ENCODE peak calls at places on chromosomes 3 and 15, in four cellular contexts. K, Z, V and U are unnamed samples.

GRCh38 chr15:39969871-39970270 is 36.0 kb downstream of the EIF2AK4 start:
- DNase-seq in K (no peak), V (no peak), Z (peak), U (no peak)

GRCh38 chr3:87359807-87360206 is 83.4 kb upstream of the POU1F1 start:
- DNase-seq in Z (no peak), K (no peak), V (no peak), U (no peak)

GRCh38 chr3:40853474-40853873 is 328.7 kb downstream of the ZNF621 start:
- DNase-seq in K (no peak), Z (no peak), V (no peak), U (no peak)

GRCh38 chr15:52254331-52254730 is 41.3 kb downstream of the MYO5C start:
- DNase-seq in V (no peak), Z (no peak), K (no peak), U (no peak)

GRCh38 chr3:11078826-11079520 is 75.3 kb upstream of the HRH1 start:
- DNase-seq in V (peak), Z (no peak), K (no peak), U (no peak)

GRCh38 chr3:158723991-158724390 is 8.3 kb downstream of the RARRES1 start:
- DNase-seq in K (no peak), V (no peak), Z (no peak), U (no peak)

GRCh38 chr3:135056733-135057310 is 261.8 kb downstream of the EPHB1 start:
- DNase-seq in K (no peak), V (no peak), Z (no peak), U (no peak)

GRCh38 chr3:48088056-48088748 is 72.0 kb upstream of the MAP4 start:
- DNase-seq in V (peak), Z (peak), K (no peak), U (no peak)

GRCh38 chr15:41281236-41281635 is 50.2 kb downstream of the CHP1 start:
- DNase-seq in K (peak), Z (no peak), V (no peak), U (peak)

GRCh38 chr3:190443257-190443656 is 6.4 kb downstream of the TMEM207 start:
- DNase-seq in Z (no peak), V (peak), K (peak), U (no peak)

GRCh38 chr3:51388286-51389029 is 2.6 kb upstream of the RBM15B start:
- DNase-seq in V (no peak), Z (no peak), K (peak), U (no peak)

GRCh38 chr3:110521019-110521418 is 550.6 kb upstream of the NECTIN3 start:
- DNase-seq in K (no peak), V (no peak), Z (no peak), U (no peak)

GRCh38 chr15:32641517-32642059 is at the start of gene SCG5:
- DNase-seq in K (no peak), V (no peak), Z (no peak), U (no peak)

GRCh38 chr15:80915462-80915861 is 74.2 kb downstream of the MESD start:
- DNase-seq in Z (no peak), V (no peak), K (no peak), U (no peak)

GRCh38 chr3:171867976-171868375 is 24.8 kb downstream of the TMEM212 start:
- DNase-seq in K (no peak), V (peak), Z (no peak), U (no peak)

GRCh38 chr3:27632431-27633223 is 89.5 kb downstream of the EOMES start:
- DNase-seq in Z (peak), K (peak), V (no peak), U (no peak)

GRCh38 chr3:37922721-37923575 is 61.3 kb downstream of the CTDSPL start:
- DNase-seq in K (no peak), V (no peak), Z (no peak), U (no peak)

GRCh38 chr15:96327155-96327741 is 3.3 kb upstream of the NR2F2 start:
- DNase-seq in Z (no peak), K (peak), V (peak), U (no peak)

GRCh38 chr15:26805470-26805869 is 32.6 kb upstream of the GABRB3 start:
- DNase-seq in V (no peak), K (no peak), Z (no peak), U (no peak)

GRCh38 chr15:63234479-63234878 is 42.9 kb upstream of the APH1B start:
- DNase-seq in K (no peak), Z (peak), V (no peak), U (no peak)

GRCh38 chr3:130537609-130538304 is 20.8 kb downstream of the COL6A6 start:
- DNase-seq in Z (no peak), K (no peak), V (no peak), U (no peak)

GRCh38 chr3:150372320-150373118 is 35.6 kb upstream of the TSC22D2 start:
- DNase-seq in V (no peak), Z (no peak), K (peak), U (no peak)

GRCh38 chr3:129005526-129006303 is 4.6 kb downstream of the EFCC1 start:
- DNase-seq in V (no peak), Z (no peak), K (peak), U (no peak)

GRCh38 chr3:186255703-186256331 is 106.2 kb downstream of the DGKG start:
- DNase-seq in K (no peak), Z (no peak), V (peak), U (no peak)

GRCh38 chr3:67875338-67875737 is 220.9 kb upstream of the SUCLG2 start:
- DNase-seq in V (no peak), Z (no peak), K (peak), U (no peak)

GRCh38 chr3:45035441-45036301 is 9.6 kb downstream of the CLEC3B start:
- DNase-seq in V (no peak), K (no peak), Z (peak), U (no peak)

GRCh38 chr3:53806182-53807116 is 39.8 kb downstream of the CHDH start:
- DNase-seq in V (no peak), Z (peak), K (peak), U (no peak)

GRCh38 chr15:38283010-38283409 is 30.4 kb downstream of the SPRED1 start:
- DNase-seq in K (no peak), Z (no peak), V (no peak), U (no peak)

GRCh38 chr3:13494463-13495350 is 14.6 kb downstream of the HDAC11 start:
- DNase-seq in K (no peak), V (no peak), Z (no peak), U (no peak)

GRCh38 chr3:195539479-195539878 is 3.6 kb downstream of the PPP1R2 start:
- DNase-seq in Z (no peak), K (no peak), V (no peak), U (no peak)

GRCh38 chr3:57942872-57943283 is 65.3 kb upstream of the FLNB start:
- DNase-seq in V (no peak), K (no peak), Z (peak), U (no peak)

GRCh38 chr3:51539291-51539891 is 872 bp downstream of the RAD54L2 start:
- DNase-seq in K (no peak), Z (no peak), V (peak), U (no peak)

GRCh38 chr15:31328999-31329639 is 2.5 kb downstream of the KLF13 start:
- DNase-seq in K (no peak), V (peak), Z (peak), U (no peak)

GRCh38 chr3:87398226-87398774 is 121.9 kb upstream of the POU1F1 start:
- DNase-seq in K (no peak), V (no peak), Z (no peak), U (no peak)

GRCh38 chr3:78077842-78078241 is 1037.9 kb downstream of the ROBO2 start:
- DNase-seq in Z (no peak), V (no peak), K (no peak), U (no peak)

DNA sequence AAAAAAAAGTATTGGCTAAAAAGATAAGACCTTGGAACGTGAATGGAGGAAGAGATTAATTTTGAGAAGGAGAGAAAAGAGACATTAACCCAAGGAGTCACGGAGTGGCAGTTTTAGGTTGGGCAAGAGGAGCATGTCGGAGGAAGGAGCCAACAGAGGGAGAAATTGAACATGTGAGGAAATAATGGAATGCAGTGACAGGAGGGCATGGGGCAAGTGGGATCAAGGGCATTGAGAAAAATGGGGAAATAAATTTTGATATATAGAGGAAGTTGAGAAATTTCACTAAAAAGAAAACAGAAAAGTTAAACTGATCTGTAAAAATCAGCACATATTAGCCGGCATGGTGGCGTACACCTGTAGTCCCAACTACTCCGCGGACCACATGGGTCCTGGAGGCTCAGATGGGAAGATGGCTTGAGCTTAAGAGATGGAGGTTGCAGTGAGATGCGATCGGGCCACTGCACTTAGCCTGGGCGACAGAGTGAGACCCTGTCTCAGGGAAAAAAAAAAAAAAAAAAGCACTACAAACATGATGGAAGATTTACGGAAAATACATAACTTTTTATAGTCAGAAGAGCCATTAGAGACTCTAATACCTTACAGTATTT is 1.2 kb downstream of the HAUS2 start:
- DNase-seq in V (no peak), Z (no peak), K (no peak), U (no peak)
- H3K4me3 ChIP-seq in V (peak), Z (peak), K (peak), U (peak)

DNA sequence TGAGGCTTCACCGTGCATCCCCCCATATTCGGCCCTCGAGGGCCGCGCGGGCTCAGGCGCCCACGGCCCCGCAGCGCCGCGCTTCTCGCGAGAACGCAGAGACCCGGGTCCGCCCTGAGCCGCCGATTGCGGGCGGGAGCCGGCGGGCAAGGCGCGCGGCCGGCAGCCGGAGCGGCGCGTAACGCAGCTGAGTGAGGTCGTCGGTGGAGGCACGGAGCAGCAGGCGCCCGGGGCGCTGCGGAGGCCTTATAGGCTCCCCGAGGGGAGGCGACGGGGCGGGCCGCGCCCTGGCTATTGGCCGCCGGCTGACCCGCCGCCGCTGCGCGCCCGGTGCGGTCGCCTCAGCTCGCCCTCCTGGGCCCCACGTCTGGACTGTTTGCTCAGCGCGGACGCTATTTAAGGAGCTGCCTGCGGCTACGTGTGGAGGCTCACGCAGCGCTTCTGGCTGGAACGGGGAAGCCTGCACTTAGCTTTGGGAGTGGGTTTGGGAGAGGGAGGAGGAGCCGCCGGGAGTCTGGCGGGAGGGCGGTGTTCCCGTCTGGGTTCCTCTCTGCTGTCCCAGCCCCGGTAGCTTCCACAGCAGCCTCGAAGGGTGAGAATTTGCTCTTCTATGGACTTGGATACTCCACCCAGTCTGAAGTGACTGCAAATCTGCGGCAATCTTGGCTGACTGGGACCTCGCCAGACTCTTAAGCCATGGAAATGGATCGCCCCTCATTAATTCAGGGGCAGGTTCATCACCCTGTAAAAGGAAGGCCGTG is at the start of gene PLOD2:
- DNase-seq in V (no peak), Z (peak), K (peak), U (no peak)
- TF ChIP-seq POLR2AphosphoS5 in V (no peak), Z (peak), K (peak), U (peak)

DNA sequence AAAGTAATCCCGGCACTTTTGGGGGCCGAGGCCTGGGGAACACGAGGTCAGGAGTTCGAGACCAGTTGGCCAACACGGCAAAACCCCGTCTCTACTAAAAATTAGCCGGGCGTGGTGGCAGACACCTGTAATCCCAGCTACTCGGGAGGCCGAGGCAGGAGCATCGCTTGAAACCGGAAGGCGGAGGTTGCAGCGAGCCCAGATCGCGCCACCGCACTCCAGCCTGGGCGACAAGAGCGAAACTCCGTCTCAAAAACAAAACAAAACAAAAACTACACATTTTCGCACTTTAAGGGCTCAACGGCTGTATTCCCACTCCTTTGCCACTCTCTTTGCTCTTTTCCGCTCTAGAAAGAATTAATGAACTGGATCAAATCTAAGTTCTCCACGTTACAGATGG is 763 bp upstream of the TRNT1 start:
- DNase-seq in K (no peak), V (no peak), Z (no peak), U (no peak)
- H3K4me3 ChIP-seq in K (peak), V (peak), Z (peak), U (peak)

GRCh38 chr3:49296781-49297420 is 19.9 kb upstream of the C3orf62 start:
- DNase-seq in Z (peak), K (no peak), V (no peak), U (no peak)
- TF ChIP-seq POLR2AphosphoS5 in Z (no peak), K (no peak), V (no peak), U (no peak)

GRCh38 chr15:71048913-71049675 is 66.2 kb upstream of the THSD4 start:
- DNase-seq in K (no peak), V (no peak), Z (no peak), U (no peak)
- H3K4me3 ChIP-seq in K (no peak), V (no peak), Z (no peak), U (no peak)